ENCODE peak calls at places on chromosomes 1 and 21, in five cellular contexts. One of them, this sample, is unnamed.

GRCh38 chr1:59318271-59318865 is 21.5 kb downstream of the FGGY start:
- DNase-seq in suprapubic skin: no peak
- DNase-seq in mammary epithelial cell: no peak
- DNase-seq in lower lobe of right lung: no peak
- DNase-seq in transverse colon: no peak
- DNase-seq in this sample: no peak

GRCh38 chr1:32907435-32907834 is 6.2 kb upstream of the TMEM54 start:
- DNase-seq in lower lobe of right lung: no peak
- DNase-seq in mammary epithelial cell: no peak
- DNase-seq in transverse colon: no peak
- DNase-seq in suprapubic skin: no peak
- DNase-seq in this sample: no peak

GRCh38 chr1:233327938-233328660 is 575 bp downstream of the MAP3K21 start:
- DNase-seq in lower lobe of right lung: peak
- DNase-seq in mammary epithelial cell: peak
- DNase-seq in suprapubic skin: peak
- DNase-seq in transverse colon: peak
- DNase-seq in this sample: peak

GRCh38 chr1:31626451-31627202 is 9.1 kb downstream of the HCRTR1 start:
- DNase-seq in transverse colon: no peak
- DNase-seq in lower lobe of right lung: no peak
- DNase-seq in mammary epithelial cell: peak
- DNase-seq in suprapubic skin: no peak
- DNase-seq in this sample: peak

GRCh38 chr1:235329139-235329808 is 904 bp downstream of the GGPS1 start:
- DNase-seq in transverse colon: peak
- DNase-seq in mammary epithelial cell: no peak
- DNase-seq in lower lobe of right lung: no peak
- DNase-seq in suprapubic skin: no peak
- DNase-seq in this sample: no peak

GRCh38 chr1:27303509-27303908 is 18.5 kb upstream of the TMEM222 start:
- DNase-seq in mammary epithelial cell: no peak
- DNase-seq in lower lobe of right lung: no peak
- DNase-seq in suprapubic skin: peak
- DNase-seq in transverse colon: no peak
- DNase-seq in this sample: no peak

GRCh38 chr1:206020393-206021007 is 3.2 kb downstream of the CTSE start:
- DNase-seq in suprapubic skin: no peak
- DNase-seq in lower lobe of right lung: no peak
- DNase-seq in mammary epithelial cell: no peak
- DNase-seq in transverse colon: no peak
- DNase-seq in this sample: no peak

GRCh38 chr21:16215193-16215592 is 485.4 kb downstream of the USP25 start:
- DNase-seq in lower lobe of right lung: no peak
- DNase-seq in suprapubic skin: no peak
- DNase-seq in transverse colon: no peak
- DNase-seq in mammary epithelial cell: no peak
- DNase-seq in this sample: no peak

GRCh38 chr1:34371829-34372532 is 195.3 kb downstream of the C1orf94 start:
- DNase-seq in transverse colon: no peak
- DNase-seq in suprapubic skin: no peak
- DNase-seq in mammary epithelial cell: no peak
- DNase-seq in lower lobe of right lung: no peak
- DNase-seq in this sample: no peak

GRCh38 chr1:109890115-109890953 is 20.3 kb upstream of the CSF1 start:
- DNase-seq in transverse colon: no peak
- DNase-seq in lower lobe of right lung: no peak
- DNase-seq in mammary epithelial cell: no peak
- DNase-seq in suprapubic skin: peak
- DNase-seq in this sample: no peak

GRCh38 chr1:41504126-41505035 is 19.9 kb upstream of the EDN2 start:
- DNase-seq in mammary epithelial cell: peak
- DNase-seq in suprapubic skin: no peak
- DNase-seq in transverse colon: no peak
- DNase-seq in lower lobe of right lung: no peak
- DNase-seq in this sample: no peak

GRCh38 chr1:201487742-201488141 is 18.8 kb upstream of the PHLDA3 start:
- DNase-seq in suprapubic skin: no peak
- DNase-seq in mammary epithelial cell: no peak
- DNase-seq in lower lobe of right lung: no peak
- DNase-seq in transverse colon: no peak
- DNase-seq in this sample: no peak

GRCh38 chr21:26795866-26796329 is 49.3 kb downstream of the ADAMTS1 start:
- DNase-seq in suprapubic skin: no peak
- DNase-seq in transverse colon: peak
- DNase-seq in lower lobe of right lung: no peak
- DNase-seq in mammary epithelial cell: peak
- DNase-seq in this sample: peak

GRCh38 chr1:18560692-18561091 is 70.0 kb upstream of the PAX7 start:
- DNase-seq in lower lobe of right lung: no peak
- DNase-seq in suprapubic skin: no peak
- DNase-seq in transverse colon: no peak
- DNase-seq in mammary epithelial cell: no peak
- DNase-seq in this sample: no peak
- TF ChIP-seq CTCF in lower lobe of right lung: no peak
- TF ChIP-seq CTCF in suprapubic skin: no peak
- TF ChIP-seq CTCF in transverse colon: no peak
- TF ChIP-seq CTCF in mammary epithelial cell: no peak
- TF ChIP-seq CTCF in this sample: no peak

DNA sequence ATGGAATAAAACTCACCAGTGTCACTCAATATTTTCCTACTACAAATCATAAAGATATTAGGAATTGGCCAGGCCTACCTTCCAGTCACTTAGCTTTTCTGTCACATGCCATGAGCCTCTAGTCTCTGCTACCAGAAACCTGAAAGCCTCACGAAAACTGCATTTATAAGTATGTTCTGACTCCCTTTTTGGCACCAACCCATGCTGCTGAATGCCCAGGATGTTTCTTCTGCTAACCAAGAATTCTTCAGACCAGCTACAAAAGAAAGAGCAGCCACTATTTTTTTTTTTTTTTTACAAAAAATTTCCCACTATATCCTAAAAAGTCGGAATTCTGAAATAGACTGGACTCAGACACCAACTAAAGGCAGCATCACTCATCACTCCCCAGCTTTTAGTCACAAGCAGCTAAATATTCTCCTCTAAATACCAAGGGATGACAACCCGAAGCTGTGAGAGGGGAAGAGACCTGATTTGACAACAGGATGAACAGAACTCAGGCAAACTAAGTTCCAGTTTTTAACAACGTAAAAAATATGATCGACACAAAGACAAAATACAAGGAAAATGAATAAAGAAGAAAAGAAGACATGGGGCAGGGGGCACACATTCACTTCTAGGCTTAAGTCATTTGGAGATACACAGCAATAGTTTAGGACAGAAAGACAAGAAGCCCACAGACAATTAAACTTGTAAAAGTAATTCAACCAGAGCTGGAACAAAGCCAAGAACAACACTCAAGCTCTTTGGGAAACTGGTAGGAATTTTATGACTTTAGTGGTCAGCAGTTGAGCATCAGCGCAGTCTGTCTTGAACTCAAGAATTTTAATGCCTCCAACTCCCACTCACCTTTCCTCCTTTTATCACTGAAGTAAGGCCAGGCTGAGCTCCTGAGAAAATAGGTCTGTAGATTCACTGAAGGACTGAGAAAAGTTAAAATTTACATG is 1.6 kb downstream of the DCAF8 start:
- DNase-seq in lower lobe of right lung: no peak
- DNase-seq in suprapubic skin: no peak
- DNase-seq in transverse colon: no peak
- DNase-seq in mammary epithelial cell: peak
- DNase-seq in this sample: no peak
- H3K4me3 ChIP-seq in lower lobe of right lung: peak
- H3K4me3 ChIP-seq in suprapubic skin: peak
- H3K4me3 ChIP-seq in transverse colon: peak
- H3K4me3 ChIP-seq in mammary epithelial cell: peak
- H3K4me3 ChIP-seq in this sample: peak

DNA sequence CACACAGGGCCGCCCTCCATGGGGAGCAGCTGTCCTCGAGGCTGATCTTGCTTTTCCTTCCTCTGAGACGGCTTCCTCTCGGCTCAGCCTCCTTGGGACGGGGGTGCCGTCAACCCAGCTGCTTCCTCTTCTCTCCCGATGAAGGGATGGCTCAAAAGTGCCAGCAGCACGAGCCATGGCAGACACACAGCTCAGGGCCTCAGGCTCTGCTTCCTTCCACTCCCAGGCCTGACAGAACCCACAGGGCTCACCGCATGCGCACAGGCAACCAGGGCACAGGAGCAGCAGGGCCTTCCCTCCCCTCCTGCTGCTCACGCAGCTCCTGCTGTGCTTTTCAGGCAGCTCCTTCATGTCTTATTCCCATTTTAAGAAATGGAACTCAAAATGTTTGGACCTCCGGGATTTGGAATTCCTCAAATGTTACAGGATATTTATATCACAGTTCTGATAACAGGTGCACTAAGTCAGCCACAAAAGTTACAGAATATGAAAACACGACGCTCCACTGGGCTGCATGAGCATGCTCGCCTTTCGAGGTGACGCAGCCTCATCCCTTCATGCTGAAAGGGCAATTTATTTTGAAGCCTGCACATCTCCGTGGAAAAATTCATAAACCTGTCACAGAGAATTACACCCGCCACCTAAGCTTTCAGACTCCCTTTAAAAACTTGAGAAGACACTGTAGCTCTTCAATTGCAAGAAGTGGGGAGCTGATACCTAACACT is 84.4 kb downstream of the HSF2BP start:
- DNase-seq in lower lobe of right lung: peak
- DNase-seq in suprapubic skin: no peak
- DNase-seq in mammary epithelial cell: no peak
- DNase-seq in transverse colon: peak
- DNase-seq in this sample: peak
- H3K27ac ChIP-seq in lower lobe of right lung: peak
- H3K27ac ChIP-seq in suprapubic skin: no peak
- H3K27ac ChIP-seq in mammary epithelial cell: no peak
- H3K27ac ChIP-seq in transverse colon: peak
- H3K27ac ChIP-seq in this sample: peak

GRCh38 chr1:101474039-101474665 is 237.3 kb downstream of the S1PR1 start:
- DNase-seq in suprapubic skin: no peak
- DNase-seq in mammary epithelial cell: peak
- DNase-seq in lower lobe of right lung: no peak
- DNase-seq in transverse colon: no peak
- DNase-seq in this sample: no peak
- TF ChIP-seq CTCF in suprapubic skin: no peak
- TF ChIP-seq CTCF in mammary epithelial cell: peak
- TF ChIP-seq CTCF in lower lobe of right lung: peak
- TF ChIP-seq CTCF in transverse colon: peak
- TF ChIP-seq CTCF in this sample: peak

GRCh38 chr1:198619375-198620140 is 19.3 kb upstream of the PTPRC start:
- DNase-seq in mammary epithelial cell: no peak
- DNase-seq in lower lobe of right lung: no peak
- DNase-seq in transverse colon: no peak
- DNase-seq in suprapubic skin: no peak
- DNase-seq in this sample: no peak
- H3K4me3 ChIP-seq in mammary epithelial cell: no peak
- H3K4me3 ChIP-seq in lower lobe of right lung: no peak
- H3K4me3 ChIP-seq in transverse colon: no peak
- H3K4me3 ChIP-seq in suprapubic skin: no peak
- H3K4me3 ChIP-seq in this sample: no peak

GRCh38 chr1:93322349-93322748 is 23.4 kb upstream of the DR1 start:
- DNase-seq in transverse colon: no peak
- DNase-seq in suprapubic skin: no peak
- DNase-seq in lower lobe of right lung: no peak
- DNase-seq in mammary epithelial cell: peak
- DNase-seq in this sample: no peak
- H3K27ac ChIP-seq in transverse colon: no peak
- H3K27ac ChIP-seq in suprapubic skin: peak
- H3K27ac ChIP-seq in lower lobe of right lung: no peak
- H3K27ac ChIP-seq in mammary epithelial cell: no peak
- H3K27ac ChIP-seq in this sample: no peak

GRCh38 chr1:44820328-44820944 is 12.1 kb downstream of the BTBD19 start:
- DNase-seq in transverse colon: no peak
- DNase-seq in mammary epithelial cell: no peak
- DNase-seq in lower lobe of right lung: no peak
- DNase-seq in suprapubic skin: peak
- DNase-seq in this sample: no peak
- TF ChIP-seq CTCF in transverse colon: no peak
- TF ChIP-seq CTCF in mammary epithelial cell: no peak
- TF ChIP-seq CTCF in lower lobe of right lung: no peak
- TF ChIP-seq CTCF in suprapubic skin: no peak
- TF ChIP-seq CTCF in this sample: no peak

DNA sequence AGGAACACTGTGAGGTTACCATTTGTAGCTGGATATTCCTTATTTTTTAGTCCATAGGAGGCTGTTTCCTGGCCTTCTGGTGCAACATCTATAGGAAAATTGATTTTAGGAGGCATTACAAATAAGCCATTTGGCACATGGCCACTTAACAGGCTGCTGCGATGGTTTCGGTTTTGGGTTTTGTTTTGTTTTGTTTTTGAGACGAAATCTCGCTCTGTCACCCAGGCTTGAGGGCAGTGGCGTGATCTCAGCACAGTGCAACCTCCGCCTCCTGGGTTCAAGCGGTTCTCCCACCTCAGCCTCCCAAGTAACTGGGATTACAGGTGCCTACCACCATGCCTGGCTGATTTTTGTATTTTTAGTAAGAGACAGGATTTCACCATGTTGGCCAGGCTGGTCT is 20.1 kb upstream of the LRRC8D start:
- DNase-seq in transverse colon: no peak
- DNase-seq in suprapubic skin: no peak
- DNase-seq in mammary epithelial cell: no peak
- DNase-seq in lower lobe of right lung: no peak
- DNase-seq in this sample: no peak
- H3K4me3 ChIP-seq in transverse colon: no peak
- H3K4me3 ChIP-seq in suprapubic skin: no peak
- H3K4me3 ChIP-seq in mammary epithelial cell: no peak
- H3K4me3 ChIP-seq in lower lobe of right lung: no peak
- H3K4me3 ChIP-seq in this sample: no peak

GRCh38 chr1:182193908-182194550 is 132.5 kb upstream of the ZNF648 start:
- DNase-seq in transverse colon: no peak
- DNase-seq in suprapubic skin: peak
- DNase-seq in lower lobe of right lung: peak
- DNase-seq in mammary epithelial cell: peak
- DNase-seq in this sample: no peak

GRCh38 chr1:182198006-182198605 is 136.6 kb upstream of the ZNF648 start:
- DNase-seq in transverse colon: no peak
- DNase-seq in mammary epithelial cell: no peak
- DNase-seq in suprapubic skin: no peak
- DNase-seq in lower lobe of right lung: no peak
- DNase-seq in this sample: no peak

GRCh38 chr1:182195733-182196132 is 134.2 kb upstream of the ZNF648 start:
- DNase-seq in suprapubic skin: no peak
- DNase-seq in lower lobe of right lung: no peak
- DNase-seq in mammary epithelial cell: no peak
- DNase-seq in transverse colon: no peak
- DNase-seq in this sample: no peak

GRCh38 chr1:182197555-182197954 is 136.0 kb upstream of the ZNF648 start:
- DNase-seq in transverse colon: peak
- DNase-seq in suprapubic skin: no peak
- DNase-seq in lower lobe of right lung: no peak
- DNase-seq in mammary epithelial cell: no peak
- DNase-seq in this sample: no peak

GRCh38 chr1:182196897-182197546 is 135.5 kb upstream of the ZNF648 start:
- DNase-seq in suprapubic skin: no peak
- DNase-seq in lower lobe of right lung: no peak
- DNase-seq in transverse colon: no peak
- DNase-seq in mammary epithelial cell: no peak
- DNase-seq in this sample: no peak
- H3K27ac ChIP-seq in suprapubic skin: peak
- H3K27ac ChIP-seq in lower lobe of right lung: peak
- H3K27ac ChIP-seq in transverse colon: peak
- H3K27ac ChIP-seq in mammary epithelial cell: no peak
- H3K27ac ChIP-seq in this sample: no peak

This sample was measured in dorsolateral prefrontal cortex.